ENCODE peak calls at places on chromosomes 13 and 19, in seven cellular contexts. C is ovary, M is sigmoid colon, U is HepG2, B is A549, S is SK-N-SH, L is transverse colon. P is an unnamed sample.

GRCh38 chr13:110215606-110216005 is 91.4 kb downstream of the COL4A1 start:
- DNase-seq in C (no peak), M (no peak), U (no peak), B (no peak), S (no peak), L (no peak), P (no peak)

GRCh38 chr13:34020388-34020787 is 202.4 kb downstream of the RFC3 start:
- DNase-seq in C (no peak), M (no peak), U (no peak), B (no peak), S (no peak), L (no peak), P (no peak)

GRCh38 chr19:709965-710714 is 1.4 kb downstream of the PALM start:
- DNase-seq in C (peak), M (peak), U (no peak), B (no peak), S (peak), L (no peak), P (peak)

GRCh38 chr13:25902946-25903345 is 148.9 kb downstream of the SHISA2 start:
- DNase-seq in C (no peak), M (no peak), U (no peak), B (no peak), S (no peak), L (no peak), P (no peak)

GRCh38 chr13:20263393-20264044 is 31.4 kb upstream of the GJB6 start:
- DNase-seq in C (no peak), M (no peak), U (peak), B (no peak), S (no peak), L (no peak), P (no peak)

GRCh38 chr19:38838986-38839761 is 7.6 kb upstream of the ECH1 start:
- DNase-seq in C (no peak), M (no peak), U (no peak), B (no peak), S (no peak), L (no peak), P (no peak)

GRCh38 chr19:55005684-55006488 is 32.2 kb downstream of the GP6 start:
- DNase-seq in C (no peak), M (no peak), U (peak), B (peak), S (peak), L (no peak), P (no peak)

GRCh38 chr13:99996177-99996705 is 14.7 kb downstream of the ZIC2 start:
- DNase-seq in C (no peak), M (no peak), U (no peak), B (no peak), S (no peak), L (no peak), P (no peak)

GRCh38 chr19:4557186-4557970 is 2.1 kb downstream of the SEMA6B start:
- DNase-seq in C (no peak), M (no peak), U (no peak), B (no peak), S (peak), L (no peak), P (no peak)

GRCh38 chr19:44176590-44176989 is 11.7 kb downstream of the ZNF226 start:
- DNase-seq in C (no peak), M (no peak), U (no peak), B (peak), S (no peak), L (no peak), P (no peak)

GRCh38 chr19:50478901-50479715 is 2.5 kb upstream of the GARIN5A start:
- DNase-seq in C (no peak), M (no peak), U (peak), B (peak), S (no peak), L (no peak), P (no peak)

GRCh38 chr13:29918845-29919244 is 68.4 kb upstream of the UBL3 start:
- DNase-seq in C (no peak), M (no peak), U (no peak), B (no peak), S (no peak), L (no peak), P (no peak)

GRCh38 chr19:8138201-8138600 is 11.2 kb downstream of the FBN3 start:
- DNase-seq in C (no peak), M (no peak), U (no peak), B (no peak), S (peak), L (no peak), P (no peak)

GRCh38 chr19:49861541-49862410 is 5.6 kb downstream of the PNKP start:
- DNase-seq in C (no peak), M (peak), U (no peak), B (no peak), S (no peak), L (no peak), P (no peak)

GRCh38 chr13:93039131-93039530 is 187.5 kb upstream of the GPC6 start:
- DNase-seq in C (no peak), M (no peak), U (no peak), B (no peak), S (no peak), L (no peak), P (no peak)

GRCh38 chr13:98456423-98456845 is 120.5 kb downstream of the STK24 start:
- DNase-seq in C (no peak), M (no peak), U (no peak), B (no peak), S (no peak), L (no peak), P (no peak)

GRCh38 chr19:43553656-43554055 is 20.7 kb downstream of the ZNF575 start:
- DNase-seq in C (no peak), M (no peak), U (no peak), B (no peak), S (no peak), L (no peak), P (no peak)

GRCh38 chr19:13838943-13839192 is 38.1 kb upstream of the NANOS3 start:
- DNase-seq in C (peak), M (no peak), U (no peak), B (no peak), S (peak), L (no peak), P (no peak)

GRCh38 chr13:56869671-56870070 is 271.0 kb upstream of the PRR20A start:
- DNase-seq in C (no peak), M (no peak), U (no peak), B (no peak), S (no peak), L (no peak), P (no peak)

GRCh38 chr19:13022859-13023636 is 27.8 kb downstream of the NFIX start:
- DNase-seq in C (peak), M (peak), U (peak), B (no peak), S (peak), L (peak), P (peak)

GRCh38 chr13:98992355-98992754 is 14.5 kb upstream of the DOCK9 start:
- DNase-seq in C (no peak), M (no peak), U (no peak), B (no peak), S (no peak), L (no peak), P (no peak)

GRCh38 chr19:2250765-2251576 is 1.8 kb downstream of the AMH start:
- DNase-seq in C (no peak), M (no peak), U (no peak), B (no peak), S (peak), L (no peak), P (no peak)

GRCh38 chr13:92537485-92537884 is 689.1 kb upstream of the GPC6 start:
- DNase-seq in C (no peak), M (no peak), U (no peak), B (no peak), S (no peak), L (no peak), P (no peak)

GRCh38 chr13:46726347-46726746 is 70.6 kb downstream of the ESD start:
- DNase-seq in C (no peak), M (no peak), U (no peak), B (no peak), S (no peak), L (no peak), P (no peak)

GRCh38 chr19:1455002-1455335 is 5.0 kb downstream of the APC2 start:
- DNase-seq in C (no peak), M (no peak), U (no peak), B (no peak), S (no peak), L (no peak), P (no peak)

GRCh38 chr13:99218969-99219368 is 18.3 kb downstream of the UBAC2 start:
- DNase-seq in C (no peak), M (no peak), U (no peak), B (no peak), S (no peak), L (peak), P (no peak)

GRCh38 chr13:93778548-93778947 is 551.9 kb downstream of the GPC6 start:
- DNase-seq in C (no peak), M (no peak), U (no peak), B (no peak), S (no peak), L (no peak), P (no peak)

GRCh38 chr13:60167121-60167520 is 3.4 kb upstream of the DIAPH3 start:
- DNase-seq in C (no peak), M (no peak), U (no peak), B (no peak), S (no peak), L (no peak), P (no peak)

GRCh38 chr13:23505007-23505406 is 65.2 kb upstream of the TNFRSF19 start:
- DNase-seq in C (no peak), M (no peak), U (no peak), B (no peak), S (no peak), L (no peak), P (no peak)

GRCh38 chr13:112822851-112823250 is 133.0 kb downstream of the ATP11A start:
- DNase-seq in C (no peak), M (peak), U (no peak), B (no peak), S (no peak), L (no peak), P (no peak)

GRCh38 chr19:57830071-57830602 is at the start of gene ZNF587B:
- DNase-seq in C (peak), M (peak), U (peak), B (peak), S (peak), L (peak), P (no peak)

DNA sequence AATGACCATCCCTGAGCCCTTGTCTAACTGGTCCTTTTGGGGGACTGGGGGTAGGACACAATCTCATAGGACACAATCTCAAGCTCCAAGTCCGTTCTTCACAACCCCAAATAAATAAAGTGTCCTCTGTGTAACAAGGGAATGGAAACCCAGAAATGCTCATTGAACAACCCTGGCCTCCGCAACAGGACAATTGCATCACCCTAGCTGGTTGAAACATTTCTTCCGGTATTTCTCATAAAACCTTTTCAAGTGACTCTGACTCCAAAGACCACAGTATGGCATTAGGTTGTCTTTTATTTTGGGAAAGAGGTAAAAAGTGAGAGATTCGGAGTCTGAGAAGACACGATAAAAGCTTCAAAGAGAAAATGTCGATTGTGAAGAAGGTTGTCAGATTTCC is 186.6 kb downstream of the ZNF536 start:
- DNase-seq in C (no peak), M (no peak), U (no peak), B (no peak), S (no peak), L (no peak), P (no peak)
- TF ChIP-seq CTCF in C (no peak), M (no peak), U (no peak), B (no peak), S (no peak), L (no peak), P (no peak)

GRCh38 chr13:74064805-74065204 is 69.4 kb downstream of the KLF12 start:
- DNase-seq in C (no peak), M (no peak), U (no peak), B (no peak), S (no peak), L (no peak), P (no peak)

GRCh38 chr13:74061939-74062595 is 72.1 kb downstream of the KLF12 start:
- DNase-seq in C (peak), M (no peak), U (no peak), B (no peak), S (peak), L (no peak), P (no peak)

GRCh38 chr13:74066937-74067336 is 67.3 kb downstream of the KLF12 start:
- DNase-seq in C (no peak), M (no peak), U (no peak), B (no peak), S (no peak), L (no peak), P (no peak)

GRCh38 chr13:74063533-74064100 is 70.6 kb downstream of the KLF12 start:
- DNase-seq in C (no peak), M (no peak), U (no peak), B (no peak), S (no peak), L (no peak), P (no peak)

DNA sequence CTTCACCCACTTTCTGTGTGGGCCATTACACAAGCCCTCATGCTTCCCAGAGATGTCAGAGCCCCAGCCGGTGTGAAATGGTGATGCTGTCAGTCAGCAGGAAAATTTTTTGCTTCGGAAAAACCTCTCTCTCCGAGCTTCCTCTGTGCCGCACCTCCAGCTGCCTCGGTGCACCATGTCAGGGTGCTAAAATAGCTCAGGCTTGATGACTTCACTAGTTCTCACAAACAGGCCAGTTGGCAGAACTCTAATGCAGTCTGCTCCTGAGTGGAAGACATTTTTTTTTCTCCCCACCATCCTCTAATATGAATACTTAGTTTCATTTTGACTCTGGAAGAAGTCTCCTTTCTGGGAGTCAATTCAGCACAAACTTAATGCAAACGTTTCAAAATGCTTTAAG is 71.3 kb downstream of the KLF12 start:
- DNase-seq in C (peak), M (peak), U (no peak), B (no peak), S (no peak), L (peak), P (peak)
- H3K27ac ChIP-seq in C (no peak), M (peak), U (no peak), B (no peak), S (no peak), L (peak), P (peak)

DNA sequence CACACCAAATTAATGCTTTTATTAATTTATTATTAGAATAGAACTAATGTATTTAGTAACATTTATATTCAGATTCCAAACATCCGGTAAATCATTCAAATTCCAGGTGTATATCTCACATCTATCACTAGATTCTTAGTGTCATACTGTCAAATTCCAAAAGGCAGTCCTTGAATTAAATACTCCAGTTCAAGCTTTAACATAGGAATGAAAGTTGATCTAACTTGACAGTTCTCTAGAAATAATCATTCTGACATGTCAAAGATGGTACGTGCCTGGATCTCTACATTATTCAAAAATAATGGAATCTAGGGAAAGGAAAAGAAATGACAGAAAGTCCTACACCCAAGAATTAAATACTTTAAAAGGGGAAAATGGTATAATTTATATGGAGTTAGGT is 1161.5 kb downstream of the PCDH9 start:
- DNase-seq in C (no peak), M (no peak), U (no peak), B (no peak), S (no peak), L (no peak), P (no peak)
- TF ChIP-seq EP300 in C (no peak), M (no peak), U (no peak), B (no peak), S (no peak), L (no peak), P (no peak)

GRCh38 chr19:45468803-45469131 is 971 bp downstream of the FOSB start:
- DNase-seq in C (no peak), M (no peak), U (no peak), B (peak), S (no peak), L (no peak), P (peak)

GRCh38 chr19:45469132-45469834 is 1.5 kb downstream of the FOSB start:
- DNase-seq in C (peak), M (peak), U (peak), B (peak), S (peak), L (peak), P (peak)

GRCh38 chr19:45467115-45467455 is 711 bp upstream of the FOSB start:
- DNase-seq in C (no peak), M (no peak), U (no peak), B (no peak), S (no peak), L (no peak), P (no peak)

GRCh38 chr19:45468159-45468651 is 409 bp downstream of the FOSB start:
- DNase-seq in C (peak), M (peak), U (no peak), B (no peak), S (no peak), L (peak), P (peak)

DNA sequence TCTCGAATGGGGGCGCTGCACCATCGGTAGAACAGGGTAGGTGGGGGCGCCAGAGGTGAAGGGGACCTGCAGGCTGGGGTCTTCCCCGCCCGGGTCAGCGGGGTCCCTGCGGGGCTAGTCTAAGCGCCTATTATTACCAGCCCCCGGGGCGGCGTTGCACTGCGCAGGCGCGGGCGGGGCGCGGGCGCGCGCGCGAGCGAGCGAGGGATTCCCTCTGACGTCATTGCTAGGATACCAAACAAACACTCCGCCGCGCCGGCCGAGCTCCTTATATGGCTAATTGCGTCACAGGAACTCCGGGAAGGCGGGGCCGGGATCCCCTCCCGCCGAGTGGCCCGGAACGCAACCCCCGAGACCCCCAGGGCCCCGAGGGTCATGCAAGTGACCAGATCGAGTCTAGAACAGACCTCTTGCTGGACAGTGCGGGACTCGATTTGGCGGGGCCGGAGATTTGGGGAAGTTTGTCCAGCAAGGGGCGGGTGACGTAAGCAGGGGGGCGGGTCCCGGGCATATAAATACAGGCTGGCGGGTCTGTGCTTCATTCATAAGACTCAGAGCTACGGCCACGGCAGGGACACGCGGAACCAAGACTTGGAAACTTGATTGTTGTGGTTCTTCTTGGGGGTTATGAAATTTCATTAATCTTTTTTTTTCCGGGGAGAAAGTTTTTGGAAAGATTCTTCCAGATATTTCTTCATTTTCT is at the start of gene FOSB:
- DNase-seq in C (peak), M (peak), U (peak), B (peak), S (peak), L (peak), P (peak)
- TF ChIP-seq CTCF in C (peak), M (no peak), U (no peak), B (no peak), S (peak), L (no peak), P (no peak)

GRCh38 chr13:22061371-22061805 is 390.5 kb downstream of the FGF9 start:
- DNase-seq in C (no peak), M (no peak), U (no peak), B (no peak), S (no peak), L (no peak), P (no peak)

GRCh38 chr13:22061806-22062391 is 391.0 kb downstream of the FGF9 start:
- DNase-seq in C (no peak), M (no peak), U (no peak), B (no peak), S (no peak), L (no peak), P (no peak)

GRCh38 chr13:22062478-22063205 is 391.8 kb downstream of the FGF9 start:
- DNase-seq in C (no peak), M (no peak), U (no peak), B (no peak), S (no peak), L (no peak), P (no peak)

GRCh38 chr13:22063416-22064124 is 392.7 kb downstream of the FGF9 start:
- DNase-seq in C (no peak), M (no peak), U (no peak), B (no peak), S (no peak), L (no peak), P (no peak)

GRCh38 chr13:22064854-22065646 is 394.2 kb downstream of the FGF9 start:
- DNase-seq in C (no peak), M (no peak), U (no peak), B (no peak), S (no peak), L (no peak), P (no peak)
- H3K27ac ChIP-seq in C (no peak), M (no peak), U (no peak), B (no peak), S (no peak), L (no peak), P (no peak)

GRCh38 chr19:34733266-34733825 is 697 bp upstream of the ZNF181 start:
- DNase-seq in C (no peak), M (peak), U (peak), B (no peak), S (peak), L (no peak), P (peak)
- TF ChIP-seq EP300 in C (no peak), M (no peak), U (no peak), B (no peak), S (no peak), L (no peak), P (no peak)

DNA sequence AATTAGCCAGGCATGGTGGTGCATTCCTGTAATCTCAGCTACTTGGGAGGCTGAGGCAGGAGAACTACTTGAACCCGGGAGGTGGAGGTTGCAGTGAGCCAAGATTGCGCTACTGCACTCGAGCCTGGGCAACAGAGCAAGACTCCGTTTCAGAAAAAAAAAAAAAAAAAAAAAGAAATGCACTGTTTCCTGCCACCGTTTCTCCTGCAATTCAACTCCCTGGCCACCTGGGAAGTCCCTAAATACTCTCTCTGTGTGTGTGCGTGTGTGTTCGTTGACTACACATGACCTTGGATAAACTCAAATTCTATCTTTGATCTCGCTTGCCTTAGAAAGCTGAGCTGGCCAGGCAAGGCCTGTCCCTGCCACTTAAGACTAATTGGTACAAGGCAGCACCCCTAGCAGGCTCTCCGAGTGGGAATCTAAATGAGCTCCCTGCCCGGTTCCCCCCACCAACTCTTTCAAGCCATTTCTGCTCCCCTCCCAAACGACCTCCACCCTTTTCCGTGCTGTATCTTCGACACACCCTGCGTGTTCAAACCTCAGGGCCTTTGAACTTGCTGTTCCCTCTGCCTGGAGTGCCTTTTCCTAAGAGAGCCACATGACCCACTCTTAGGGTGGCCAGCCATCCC is 5.2 kb upstream of the BCAT2 start:
- DNase-seq in C (no peak), M (no peak), U (peak), B (peak), S (peak), L (no peak), P (no peak)
- TF ChIP-seq CTCF in C (no peak), M (no peak), U (peak), B (no peak), S (no peak), L (no peak), P (no peak)

GRCh38 chr19:11479470-11480080 is 1.3 kb downstream of the ELAVL3 start:
- DNase-seq in C (no peak), M (no peak), U (peak), B (no peak), S (peak), L (peak), P (no peak)
- H3K27ac ChIP-seq in C (no peak), M (no peak), U (no peak), B (no peak), S (no peak), L (no peak), P (no peak)